ENCODE peak calls at places on chromosomes 5 and 9, in five cellular contexts. N is fibroblast of lung, Q is lower lobe of right lung, P is kidney epithelial cell, O is stomach. F is an unnamed sample. For H3K36me3, the result is how much of the 10 kb centered on the place peaks cover.

GRCh38 chr9:89661956-89662717 is 57.3 kb downstream of the GADD45G start:
- DNase-seq in N (peak), Q (peak), P (peak), O (peak), F (no peak)

GRCh38 chr5:135979510-135979909 is 24.7 kb upstream of the LECT2 start:
- DNase-seq in N (peak), Q (no peak), P (no peak), O (no peak), F (no peak)

GRCh38 chr9:136769710-136770191 is 5.4 kb upstream of the LCN15 start:
- DNase-seq in N (no peak), Q (no peak), P (no peak), O (no peak), F (no peak)

GRCh38 chr9:123044556-123044955 is 11.1 kb downstream of the GPR21 start:
- DNase-seq in N (peak), Q (no peak), P (no peak), O (no peak), F (no peak)

GRCh38 chr5:143263272-143263810 is 140.1 kb downstream of the NR3C1 start:
- DNase-seq in N (peak), Q (no peak), P (no peak), O (no peak), F (no peak)

GRCh38 chr9:127805620-127806019 is 2.9 kb downstream of the FPGS start:
- DNase-seq in N (peak), Q (peak), P (no peak), O (no peak), F (no peak)

GRCh38 chr5:120901199-120901598 is 437.1 kb downstream of the PRR16 start:
- DNase-seq in N (no peak), Q (no peak), P (no peak), O (no peak), F (no peak)

GRCh38 chr5:98631311-98632054 is 142.0 kb upstream of the RGMB start:
- DNase-seq in N (peak), Q (no peak), P (peak), O (no peak), F (no peak)

GRCh38 chr9:90851444-90851843 is 49.8 kb downstream of the SYK start:
- DNase-seq in N (no peak), Q (no peak), P (no peak), O (no peak), F (peak)

GRCh38 chr9:28264368-28264767 is 691.1 kb upstream of the C9orf72 start:
- DNase-seq in N (peak), Q (no peak), P (no peak), O (no peak), F (no peak)

GRCh38 chr9:94867842-94868312 is 141.4 kb downstream of the AOPEP start:
- DNase-seq in N (peak), Q (no peak), P (no peak), O (no peak), F (no peak)

GRCh38 chr9:4097490-4097889 is 202.4 kb downstream of the GLIS3 start:
- DNase-seq in N (peak), Q (no peak), P (no peak), O (no peak), F (no peak)

GRCh38 chr9:14488421-14489190 is 174.7 kb upstream of the NFIB start:
- DNase-seq in N (no peak), Q (no peak), P (no peak), O (no peak), F (no peak)
- H3K36me3 ChIP-seq in N (under half), Q (under half), P (under half), O (under half), F (under half)

GRCh38 chr5:157502143-157502647 is 42.2 kb downstream of the NIPAL4 start:
- DNase-seq in N (peak), Q (no peak), P (no peak), O (no peak), F (no peak)

GRCh38 chr5:157496847-157497246 is 36.8 kb downstream of the NIPAL4 start:
- DNase-seq in N (no peak), Q (no peak), P (no peak), O (no peak), F (no peak)

GRCh38 chr5:157494178-157494830 is 34.3 kb downstream of the NIPAL4 start:
- DNase-seq in N (no peak), Q (no peak), P (no peak), O (no peak), F (no peak)

GRCh38 chr5:157492886-157493285 is 32.9 kb downstream of the NIPAL4 start:
- DNase-seq in N (no peak), Q (no peak), P (no peak), O (no peak), F (no peak)

DNA sequence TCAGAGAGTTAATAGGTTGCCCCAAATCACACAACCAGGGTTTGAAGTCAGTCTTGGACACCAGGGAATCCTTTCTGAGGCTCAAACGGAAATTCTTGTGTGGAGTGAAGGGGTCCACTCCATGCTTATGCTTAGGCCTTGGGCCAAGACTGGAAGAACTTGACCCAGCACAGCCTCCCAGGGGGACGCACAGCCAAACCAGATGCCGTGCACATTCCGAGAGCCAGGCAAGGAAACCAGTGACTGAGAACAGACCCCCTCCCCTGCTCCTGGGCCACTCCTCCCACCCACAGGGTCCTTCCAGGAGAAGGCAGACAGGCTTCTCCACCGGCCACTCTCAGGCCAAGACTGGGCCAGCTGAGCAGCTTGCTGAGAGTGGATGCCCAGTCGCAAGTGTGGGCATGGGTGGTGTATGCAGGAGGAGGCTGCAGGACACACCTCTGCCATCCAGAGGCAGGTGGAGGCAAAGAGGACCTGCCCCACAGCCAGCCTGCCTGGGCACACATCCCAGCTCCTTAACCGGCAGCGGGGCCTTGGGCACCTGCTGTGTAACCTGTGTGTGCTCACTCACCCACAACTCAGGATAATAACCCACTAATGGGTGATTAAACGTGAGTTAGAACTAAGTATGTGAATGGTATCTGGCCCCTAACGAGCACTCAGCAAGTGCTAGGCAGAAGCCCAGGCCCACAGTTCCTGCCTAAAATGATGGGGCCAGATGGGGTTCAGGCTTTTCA is 38.0 kb downstream of the NIPAL4 start:
- DNase-seq in N (no peak), Q (no peak), P (no peak), O (no peak), F (no peak)
- H3K36me3 ChIP-seq in N (under half), Q (under half), P (under half), O (under half), F (under half)

DNA sequence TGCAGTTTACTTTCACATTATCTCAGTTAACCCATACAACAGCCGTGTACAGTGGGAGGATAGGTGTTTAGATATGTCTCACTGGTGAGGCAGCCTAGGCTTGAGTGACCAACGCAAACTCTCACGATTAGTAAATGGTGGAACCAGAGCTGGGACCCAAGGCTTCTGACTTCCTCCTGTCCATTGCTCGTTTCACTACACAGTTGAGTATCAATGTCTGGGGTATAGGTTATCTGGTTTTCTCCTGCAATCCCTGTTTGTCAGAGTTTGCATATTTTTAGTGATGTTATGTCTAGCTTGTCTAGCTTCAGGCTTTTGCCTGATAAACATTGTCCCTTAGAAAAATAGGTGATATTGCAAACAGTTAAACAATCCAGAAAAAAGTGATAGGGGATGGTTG is 62.6 kb downstream of the NUP214 start:
- DNase-seq in N (no peak), Q (no peak), P (no peak), O (no peak), F (no peak)
- H3K36me3 ChIP-seq in N (under half), Q (half or more), P (under half), O (half or more), F (under half)

DNA sequence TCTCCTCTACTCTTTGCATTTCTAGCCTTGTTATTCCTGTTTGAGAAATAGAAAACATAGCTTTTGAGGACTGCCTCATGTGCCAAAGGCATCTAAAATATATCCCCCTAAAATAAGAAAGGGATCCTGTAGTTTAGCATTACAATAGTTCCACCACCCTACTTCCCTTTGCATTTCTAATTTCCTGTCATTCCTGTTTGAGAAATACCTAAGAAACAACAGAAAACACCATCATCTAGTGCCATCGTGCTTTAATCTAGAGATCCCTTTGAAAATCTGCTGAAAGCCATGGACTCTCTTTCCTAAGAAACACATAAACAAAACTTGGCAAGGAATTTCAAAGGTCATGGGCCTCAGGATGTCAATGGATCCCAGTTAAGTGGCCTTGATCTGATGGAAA is 7.5 kb downstream of the CLK4 start:
- DNase-seq in N (no peak), Q (no peak), P (no peak), O (no peak), F (no peak)
- H3K36me3 ChIP-seq in N (under half), Q (half or more), P (under half), O (half or more), F (under half)

GRCh38 chr5:151520294-151520693 is 70.8 kb downstream of the FAT2 start:
- DNase-seq in N (no peak), Q (no peak), P (no peak), O (no peak), F (no peak)

DNA sequence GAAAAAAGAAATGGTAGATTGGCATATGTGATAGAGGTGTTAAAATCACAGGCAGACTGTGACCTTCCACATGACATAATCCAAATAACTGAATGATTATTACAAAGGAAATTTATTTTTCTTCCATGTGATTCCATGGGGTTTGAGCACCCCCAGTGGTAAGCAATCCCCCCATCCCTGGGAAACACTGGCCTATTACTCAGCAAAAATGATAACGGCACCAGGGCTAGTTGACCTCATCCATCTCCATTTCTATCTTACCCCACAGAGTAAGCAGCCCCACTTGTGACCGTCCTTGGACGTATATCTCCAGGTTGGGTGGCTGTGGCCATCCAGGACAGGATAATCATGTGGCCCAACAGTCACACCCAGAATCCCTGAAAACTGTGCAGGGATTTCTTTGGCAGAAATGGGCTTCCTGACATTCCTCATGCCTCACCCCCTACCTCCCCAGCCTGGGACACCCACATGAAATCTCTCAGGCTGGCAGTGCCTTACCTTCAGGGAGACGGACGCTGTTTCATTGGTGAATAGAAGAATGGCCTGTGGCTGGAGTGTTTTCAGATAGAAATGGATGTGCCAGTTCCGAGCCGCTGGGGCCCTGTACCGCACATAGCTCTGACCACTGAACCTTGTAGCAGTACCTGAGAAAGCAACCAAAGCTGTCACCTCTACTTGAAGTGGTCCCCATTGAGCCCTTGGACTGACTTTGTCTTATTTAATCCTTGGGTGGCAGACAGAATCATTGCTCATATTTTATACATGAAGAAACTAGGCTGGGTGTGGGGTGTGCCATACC is 69.9 kb downstream of the SLC36A1 start:
- DNase-seq in N (no peak), Q (no peak), P (no peak), O (no peak), F (no peak)
- H3K36me3 ChIP-seq in N (under half), Q (under half), P (under half), O (under half), F (under half)

F was measured in vagina.